ENCODE peak calls at places on chromosome 6, in ten cellular contexts. Z is kidney tubule cell; M is astrocyte of the hippocampus; Q is fibroblast of villous mesenchyme; W is amygdala; L is activated effector memory CD4-positive, alpha-beta T cell treated with Interleukin-2 at 50 U/mL for 16 hours; R is foreskin fibroblast; T is activated naive CD8-positive, alpha-beta T cell treated with anti-CD3 and anti-CD28 coated beads, Interleukin-2, amount 50 U/mL, for 24 hours; B is CD8-positive, alpha-beta T cell; A is activated B cell treated with CpG ODN at 0.5 μM for 24 hours. H is an unnamed sample.

GRCh38 chr6:163356324-163356723 is 58.2 kb upstream of the QKI start:
- DNase-seq in R (peak; percentile 84), L (no peak), A (no peak), Q (peak; percentile 47), M (peak; percentile 54), Z (peak; percentile 69), T (no peak), W (peak; percentile 77), B (no peak), H (no peak)

GRCh38 chr6:24484657-24485318 is 4.6 kb downstream of the GPLD1 start:
- DNase-seq in R (no peak), Z (peak; percentile 47), Q (no peak), W (no peak), T (no peak), L (no peak), M (no peak), A (no peak), B (no peak), H (no peak)

GRCh38 chr6:113855500-113856010 is 1.6 kb upstream of the MARCKS start:
- DNase-seq in W (peak; percentile 60), T (peak; percentile 8), Q (peak; percentile 66), B (no peak), R (peak; percentile 52), L (no peak), Z (no peak), M (peak; percentile 65), A (peak; percentile 40), H (peak; percentile 21)

GRCh38 chr6:156864557-156864956 is 87.4 kb downstream of the ARID1B start:
- DNase-seq in L (no peak), T (no peak), R (no peak), B (no peak), W (no peak), Q (no peak), Z (no peak), M (no peak), A (no peak), H (no peak)

GRCh38 chr6:45310118-45310788 is 17.9 kb upstream of the RUNX2 start:
- DNase-seq in B (peak; percentile 2), M (no peak), A (no peak), Q (no peak), R (no peak), T (peak; percentile 11), L (peak; percentile 2), W (no peak), Z (no peak), H (peak; percentile 10)

GRCh38 chr6:108489699-108490098 is 71.0 kb upstream of the FOXO3 start:
- DNase-seq in M (no peak), T (no peak), R (no peak), W (no peak), A (no peak), B (no peak), L (no peak), Z (no peak), Q (no peak), H (no peak)

GRCh38 chr6:155187096-155187495 is 76.7 kb upstream of the CLDN20 start:
- DNase-seq in W (no peak), L (no peak), Q (no peak), Z (no peak), M (no peak), A (no peak), T (no peak), B (no peak), R (no peak), H (no peak)

GRCh38 chr6:9943026-9943425 is 471.8 kb downstream of the TFAP2A start:
- DNase-seq in R (no peak), T (no peak), A (no peak), Q (no peak), Z (no peak), M (no peak), B (no peak), L (no peak), W (no peak), H (no peak)

GRCh38 chr6:150126641-150127291 is 16.1 kb upstream of the PPP1R14C start:
- DNase-seq in B (no peak), T (no peak), Z (no peak), L (no peak), M (no peak), R (no peak), Q (no peak), W (no peak), A (no peak), H (no peak)

GRCh38 chr6:30727920-30728605 is 7.9 kb downstream of the TUBB start:
- DNase-seq in M (peak; percentile 53), Q (peak; percentile 58), T (no peak), B (no peak), R (peak; percentile 78), L (no peak), A (no peak), Z (no peak), W (no peak), H (peak; percentile 46)

GRCh38 chr6:2760882-2761842 is 4.0 kb upstream of the WRNIP1 start:
- DNase-seq in R (no peak), W (no peak), M (no peak), T (no peak), A (no peak), Q (no peak), L (no peak), B (no peak), Z (peak; percentile 31), H (peak; percentile 46)

GRCh38 chr6:36915599-36915998 is 29.8 kb downstream of the C6orf89 start:
- DNase-seq in Z (no peak), R (no peak), M (no peak), B (no peak), W (no peak), T (no peak), L (no peak), Q (no peak), A (no peak), H (no peak)

GRCh38 chr6:150409576-150410066 is 40.8 kb downstream of the IYD start:
- DNase-seq in T (no peak), Q (no peak), W (no peak), A (peak; percentile 29), Z (peak; percentile 58), R (peak; percentile 15), L (no peak), B (no peak), M (peak; percentile 45), H (peak; percentile 91)

GRCh38 chr6:109241199-109241598 is 141.1 kb downstream of the CD164 start:
- DNase-seq in Z (peak; percentile 26), W (no peak), R (peak; percentile 84), T (no peak), L (no peak), M (no peak), Q (peak; percentile 17), A (no peak), B (no peak), H (no peak)

GRCh38 chr6:139927236-139927635 is 552.8 kb upstream of the CITED2 start:
- DNase-seq in Z (no peak), B (no peak), R (peak; percentile 88), Q (peak; percentile 78), L (no peak), M (peak; percentile 78), W (no peak), A (no peak), T (no peak), H (no peak)

GRCh38 chr6:170269873-170270541 is 20.9 kb downstream of the DLL1 start:
- DNase-seq in W (no peak), T (no peak), B (no peak), A (no peak), Z (peak; percentile 33), L (no peak), M (peak; percentile 42), Q (peak; percentile 38), R (no peak), H (no peak)

GRCh38 chr6:1054653-1055014 is 257.3 kb upstream of the FOXQ1 start:
- DNase-seq in M (no peak), R (no peak), A (no peak), B (no peak), Q (no peak), T (no peak), W (no peak), Z (no peak), L (no peak), H (no peak)

GRCh38 chr6:137451926-137452325 is 42.3 kb downstream of the OLIG3 start:
- DNase-seq in M (peak; percentile 8), L (no peak), R (peak; percentile 80), Z (no peak), T (no peak), Q (peak; percentile 69), A (no peak), B (no peak), W (no peak), H (no peak)

GRCh38 chr6:167776906-167777645 is 49.6 kb upstream of the AFDN start:
- DNase-seq in B (no peak), T (no peak), M (no peak), Q (no peak), L (no peak), R (no peak), A (no peak), W (no peak), Z (no peak), H (no peak)

GRCh38 chr6:85418059-85418458 is 31.8 kb upstream of the NT5E start:
- DNase-seq in W (no peak), A (no peak), L (no peak), M (peak; percentile 69), R (peak; percentile 75), B (no peak), T (no peak), Q (peak; percentile 78), Z (peak; percentile 54), H (no peak)

GRCh38 chr6:160111812-160112211 is 9.8 kb upstream of the SLC22A1 start:
- DNase-seq in Q (no peak), T (no peak), B (no peak), L (no peak), M (no peak), A (no peak), Z (no peak), R (no peak), W (no peak), H (no peak)

GRCh38 chr6:88238065-88238464 is 71.9 kb upstream of the CNR1 start:
- DNase-seq in M (peak; percentile 37), W (no peak), L (no peak), B (no peak), R (no peak), Q (peak; percentile 6), T (peak; percentile 4), A (no peak), Z (peak; percentile 45), H (peak; percentile 65)

GRCh38 chr6:90415178-90415577 is 118.5 kb upstream of the BACH2 start:
- DNase-seq in W (no peak), L (no peak), A (no peak), R (no peak), Q (no peak), T (no peak), B (no peak), Z (no peak), M (no peak), H (no peak)

H was measured in NAMALWA.